ENCODE peak calls at places on chromosomes 11 and 22, in four cellular contexts. One of them, this sample, is unnamed.

GRCh38 chr22:25110596-25110845 is 89.1 kb upstream of the CRYBB3 start:
- DNase-seq in fibroblast of lung: no peak
- DNase-seq in HepG2: no peak
- DNase-seq in dorsolateral prefrontal cortex: no peak
- DNase-seq in this sample: no peak

GRCh38 chr11:72306186-72306585 is 62.2 kb upstream of the PHOX2A start:
- DNase-seq in HepG2: no peak
- DNase-seq in fibroblast of lung: peak
- DNase-seq in dorsolateral prefrontal cortex: no peak
- DNase-seq in this sample: no peak

GRCh38 chr11:133082851-133083488 is 449.3 kb downstream of the OPCML start:
- DNase-seq in dorsolateral prefrontal cortex: peak
- DNase-seq in fibroblast of lung: peak
- DNase-seq in HepG2: peak
- DNase-seq in this sample: peak

GRCh38 chr11:8209208-8209807 is 40.5 kb upstream of the RIC3 start:
- DNase-seq in dorsolateral prefrontal cortex: no peak
- DNase-seq in fibroblast of lung: no peak
- DNase-seq in HepG2: no peak
- DNase-seq in this sample: no peak

GRCh38 chr11:110711776-110712642 is at the start of gene ARHGAP20:
- DNase-seq in dorsolateral prefrontal cortex: peak
- DNase-seq in fibroblast of lung: peak
- DNase-seq in HepG2: peak
- DNase-seq in this sample: peak

GRCh38 chr11:112962854-112963367 is 1.7 kb downstream of the NCAM1 start:
- DNase-seq in dorsolateral prefrontal cortex: peak
- DNase-seq in fibroblast of lung: peak
- DNase-seq in HepG2: no peak
- DNase-seq in this sample: no peak

GRCh38 chr11:12192796-12193514 is 82.6 kb downstream of the MICAL2 start:
- DNase-seq in dorsolateral prefrontal cortex: no peak
- DNase-seq in HepG2: no peak
- DNase-seq in fibroblast of lung: no peak
- DNase-seq in this sample: no peak

GRCh38 chr22:47158457-47158856 is 396.0 kb downstream of the TBC1D22A start:
- DNase-seq in HepG2: no peak
- DNase-seq in fibroblast of lung: no peak
- DNase-seq in dorsolateral prefrontal cortex: no peak
- DNase-seq in this sample: no peak

GRCh38 chr11:122046846-122047245 is 69.2 kb downstream of the BLID start:
- DNase-seq in dorsolateral prefrontal cortex: no peak
- DNase-seq in fibroblast of lung: peak
- DNase-seq in HepG2: no peak
- DNase-seq in this sample: peak

GRCh38 chr11:81959341-81959740 is 774.3 kb downstream of the FAM181B start:
- DNase-seq in fibroblast of lung: no peak
- DNase-seq in dorsolateral prefrontal cortex: no peak
- DNase-seq in HepG2: no peak
- DNase-seq in this sample: peak

GRCh38 chr22:45478108-45478771 is 24.4 kb upstream of the FBLN1 start:
- DNase-seq in HepG2: peak
- DNase-seq in dorsolateral prefrontal cortex: no peak
- DNase-seq in fibroblast of lung: peak
- DNase-seq in this sample: peak

GRCh38 chr11:130785376-130786110 is 130.7 kb downstream of the SNX19 start:
- DNase-seq in dorsolateral prefrontal cortex: no peak
- DNase-seq in fibroblast of lung: peak
- DNase-seq in HepG2: no peak
- DNase-seq in this sample: peak

GRCh38 chr11:71447791-71448256 is 369 bp downstream of the DHCR7 start:
- DNase-seq in fibroblast of lung: no peak
- DNase-seq in HepG2: no peak
- DNase-seq in dorsolateral prefrontal cortex: peak
- DNase-seq in this sample: no peak

GRCh38 chr11:74057251-74058151 is 48.6 kb upstream of the UCP3 start:
- DNase-seq in fibroblast of lung: peak
- DNase-seq in dorsolateral prefrontal cortex: no peak
- DNase-seq in HepG2: peak
- DNase-seq in this sample: peak

GRCh38 chr11:74783241-74783871 is 34.7 kb downstream of the RNF169 start:
- DNase-seq in fibroblast of lung: peak
- DNase-seq in HepG2: no peak
- DNase-seq in dorsolateral prefrontal cortex: no peak
- DNase-seq in this sample: peak

GRCh38 chr11:113593698-113594308 is 112.3 kb downstream of the TMPRSS5 start:
- DNase-seq in fibroblast of lung: no peak
- DNase-seq in HepG2: no peak
- DNase-seq in dorsolateral prefrontal cortex: no peak
- DNase-seq in this sample: no peak

GRCh38 chr11:14148653-14149273 is 186.2 kb downstream of the SPON1 start:
- DNase-seq in HepG2: peak
- DNase-seq in dorsolateral prefrontal cortex: no peak
- DNase-seq in fibroblast of lung: peak
- DNase-seq in this sample: peak

GRCh38 chr11:44775366-44776356 is 48.9 kb downstream of the TSPAN18 start:
- DNase-seq in fibroblast of lung: peak
- DNase-seq in HepG2: peak
- DNase-seq in dorsolateral prefrontal cortex: no peak
- DNase-seq in this sample: peak

GRCh38 chr11:16789560-16790483 is 51.4 kb downstream of the C11orf58 start:
- DNase-seq in dorsolateral prefrontal cortex: no peak
- DNase-seq in fibroblast of lung: no peak
- DNase-seq in HepG2: no peak
- DNase-seq in this sample: no peak

GRCh38 chr11:128523616-128524015 is 63.7 kb downstream of the ETS1 start:
- DNase-seq in HepG2: no peak
- DNase-seq in fibroblast of lung: peak
- DNase-seq in dorsolateral prefrontal cortex: no peak
- DNase-seq in this sample: no peak

GRCh38 chr22:25668437-25668836 is 73.6 kb upstream of the MYO18B start:
- DNase-seq in dorsolateral prefrontal cortex: no peak
- DNase-seq in HepG2: peak
- DNase-seq in fibroblast of lung: peak
- DNase-seq in this sample: no peak

GRCh38 chr22:37012956-37013355 is 6.3 kb downstream of the TST start:
- DNase-seq in fibroblast of lung: no peak
- DNase-seq in HepG2: no peak
- DNase-seq in dorsolateral prefrontal cortex: no peak
- DNase-seq in this sample: no peak

GRCh38 chr22:30183861-30184278 is 62.7 kb downstream of the LIF start:
- DNase-seq in HepG2: no peak
- DNase-seq in dorsolateral prefrontal cortex: no peak
- DNase-seq in fibroblast of lung: peak
- DNase-seq in this sample: peak

GRCh38 chr22:49938565-49939136 is 20.2 kb downstream of the CRELD2 start:
- DNase-seq in HepG2: no peak
- DNase-seq in dorsolateral prefrontal cortex: no peak
- DNase-seq in fibroblast of lung: no peak
- DNase-seq in this sample: no peak

GRCh38 chr11:64251986-64252837 is 882 bp downstream of the PLCB3 start:
- DNase-seq in dorsolateral prefrontal cortex: no peak
- DNase-seq in fibroblast of lung: peak
- DNase-seq in HepG2: no peak
- DNase-seq in this sample: no peak

GRCh38 chr22:36413022-36413770 is 25.4 kb upstream of the MYH9 start:
- DNase-seq in HepG2: peak
- DNase-seq in dorsolateral prefrontal cortex: no peak
- DNase-seq in fibroblast of lung: peak
- DNase-seq in this sample: no peak

GRCh38 chr22:18091916-18092526 is 14.2 kb downstream of the PEX26 start:
- DNase-seq in HepG2: peak
- DNase-seq in fibroblast of lung: peak
- DNase-seq in dorsolateral prefrontal cortex: peak
- DNase-seq in this sample: no peak

GRCh38 chr11:69229521-69229920 is 64.4 kb upstream of the MYEOV start:
- DNase-seq in dorsolateral prefrontal cortex: no peak
- DNase-seq in HepG2: no peak
- DNase-seq in fibroblast of lung: no peak
- DNase-seq in this sample: no peak

DNA sequence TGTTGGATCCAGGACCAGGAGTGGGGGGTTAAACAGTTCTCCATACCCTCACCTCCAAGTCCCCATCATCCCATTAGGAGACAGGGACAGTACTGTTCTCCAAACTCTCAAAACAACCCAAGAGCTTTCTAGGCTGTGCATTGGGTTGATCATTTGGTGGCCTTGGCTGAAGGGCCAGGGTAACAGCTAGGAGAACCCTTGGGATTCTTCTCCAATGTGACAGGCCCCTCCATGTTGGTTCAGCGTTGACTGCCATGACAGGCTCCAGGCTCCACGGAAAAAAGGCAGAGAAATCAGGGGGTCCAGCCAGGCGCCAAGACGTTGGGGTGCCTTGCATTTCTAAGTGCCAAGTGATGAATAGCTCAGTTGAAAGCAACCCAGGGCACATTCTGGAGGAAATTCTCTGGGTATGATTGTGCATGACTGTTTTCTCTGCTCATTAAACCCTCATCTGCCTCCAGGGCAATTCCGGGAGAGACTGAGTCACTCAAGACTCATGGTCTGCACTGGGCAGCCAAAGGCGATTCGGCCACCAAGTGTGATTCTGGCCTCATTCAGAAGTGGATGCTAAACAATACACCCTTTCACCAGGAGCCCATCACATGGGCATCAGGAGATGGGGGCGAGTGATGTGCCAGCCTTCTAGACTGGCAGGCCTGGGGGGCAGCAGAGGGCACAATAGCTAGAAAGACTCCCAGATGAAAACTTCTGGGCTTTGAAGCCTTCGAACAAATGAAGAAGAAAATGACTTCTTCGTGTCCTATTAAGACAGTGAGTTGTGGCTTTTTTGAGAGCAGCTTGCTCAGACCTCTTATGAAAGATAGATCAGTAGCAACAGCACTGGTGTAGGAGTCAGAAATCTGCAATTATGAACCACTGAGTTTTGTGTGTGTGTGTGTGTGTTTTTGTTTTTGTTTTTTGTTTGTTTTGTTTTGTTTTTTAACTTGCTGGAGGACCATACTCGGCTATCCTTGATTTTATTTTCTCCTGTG is 27.7 kb downstream of the CD44 start:
- DNase-seq in HepG2: no peak
- DNase-seq in dorsolateral prefrontal cortex: peak
- DNase-seq in fibroblast of lung: peak
- DNase-seq in this sample: peak
- H3K27ac ChIP-seq in HepG2: no peak
- H3K27ac ChIP-seq in dorsolateral prefrontal cortex: peak
- H3K27ac ChIP-seq in fibroblast of lung: peak
- H3K27ac ChIP-seq in this sample: peak

GRCh38 chr11:66418168-66418985 is 2.5 kb upstream of the NPAS4 start:
- DNase-seq in HepG2: peak
- DNase-seq in dorsolateral prefrontal cortex: peak
- DNase-seq in fibroblast of lung: peak
- DNase-seq in this sample: peak
- TF ChIP-seq CTCF in HepG2: peak
- TF ChIP-seq CTCF in dorsolateral prefrontal cortex: no peak
- TF ChIP-seq CTCF in fibroblast of lung: peak
- TF ChIP-seq CTCF in this sample: peak

GRCh38 chr11:57641426-57641825 is 8.3 kb downstream of the YPEL4 start:
- DNase-seq in dorsolateral prefrontal cortex: no peak
- DNase-seq in fibroblast of lung: peak
- DNase-seq in HepG2: peak
- DNase-seq in this sample: peak
- H3K4me3 ChIP-seq in dorsolateral prefrontal cortex: no peak
- H3K4me3 ChIP-seq in fibroblast of lung: no peak
- H3K4me3 ChIP-seq in HepG2: no peak
- H3K4me3 ChIP-seq in this sample: no peak

GRCh38 chr11:76761959-76762358 is 21.2 kb upstream of the TSKU start:
- DNase-seq in fibroblast of lung: no peak
- DNase-seq in HepG2: no peak
- DNase-seq in dorsolateral prefrontal cortex: no peak
- DNase-seq in this sample: no peak

GRCh38 chr11:76764941-76765340 is 18.2 kb upstream of the TSKU start:
- DNase-seq in HepG2: no peak
- DNase-seq in fibroblast of lung: no peak
- DNase-seq in dorsolateral prefrontal cortex: no peak
- DNase-seq in this sample: no peak

GRCh38 chr11:76765863-76766350 is 17.2 kb upstream of the TSKU start:
- DNase-seq in fibroblast of lung: no peak
- DNase-seq in dorsolateral prefrontal cortex: no peak
- DNase-seq in HepG2: peak
- DNase-seq in this sample: no peak

GRCh38 chr11:76763573-76764348 is 19.4 kb upstream of the TSKU start:
- DNase-seq in dorsolateral prefrontal cortex: no peak
- DNase-seq in fibroblast of lung: peak
- DNase-seq in HepG2: no peak
- DNase-seq in this sample: peak

DNA sequence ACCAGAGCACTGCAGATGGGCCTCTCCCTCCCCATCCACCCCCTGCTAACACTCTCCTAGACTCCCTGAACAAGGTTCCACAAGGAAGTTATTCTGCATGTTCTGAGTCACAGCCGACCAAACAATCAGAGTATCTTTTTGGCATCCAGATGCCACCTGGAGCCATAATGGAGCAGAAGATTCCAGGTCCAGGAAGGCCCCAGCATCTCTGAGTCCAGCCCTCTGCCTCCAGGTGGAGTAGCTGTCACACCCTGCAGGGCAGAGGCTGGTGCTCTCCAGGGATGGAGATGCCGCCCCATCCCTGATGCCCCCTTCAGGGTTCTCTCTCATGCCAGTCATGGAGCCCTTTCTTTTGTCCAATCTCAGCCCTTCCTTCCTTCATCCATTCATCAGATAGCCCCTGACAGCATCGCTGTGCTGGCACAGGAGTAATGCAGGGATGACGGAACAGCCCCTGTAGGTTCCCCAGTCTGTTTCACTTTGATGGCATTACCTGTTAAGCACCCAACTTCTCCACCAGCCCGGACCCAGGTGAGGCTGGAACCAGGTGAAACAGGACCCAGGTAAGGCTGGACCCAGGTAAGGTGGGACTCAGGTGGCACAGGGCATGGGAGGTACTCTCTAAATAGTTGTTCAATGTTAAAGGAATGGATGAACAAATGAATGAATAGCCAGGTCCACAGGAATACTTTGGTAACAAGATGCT is 20.1 kb upstream of the TSKU start:
- DNase-seq in fibroblast of lung: no peak
- DNase-seq in dorsolateral prefrontal cortex: no peak
- DNase-seq in HepG2: no peak
- DNase-seq in this sample: no peak
- H3K27ac ChIP-seq in fibroblast of lung: no peak
- H3K27ac ChIP-seq in dorsolateral prefrontal cortex: no peak
- H3K27ac ChIP-seq in HepG2: no peak
- H3K27ac ChIP-seq in this sample: peak

GRCh38 chr22:20858615-20859416 is at the start of the genes PI4KA and SNAP29:
- DNase-seq in fibroblast of lung: peak
- DNase-seq in dorsolateral prefrontal cortex: peak
- DNase-seq in HepG2: peak
- DNase-seq in this sample: peak
- TF ChIP-seq CTCF in fibroblast of lung: no peak
- TF ChIP-seq CTCF in dorsolateral prefrontal cortex: peak
- TF ChIP-seq CTCF in HepG2: no peak
- TF ChIP-seq CTCF in this sample: no peak

This sample was measured in brain microvascular endothelial cell.